ENCODE peak calls at places on chromosomes 7 and 10, in eight cellular contexts. S, K, Y, O, T, X, B and R are unnamed samples.

GRCh38 chr7:28608766-28609165 is 196.4 kb downstream of the CREB5 start:
- DNase-seq in S (no peak), K (no peak), Y (no peak), O (no peak), T (no peak), X (no peak), B (no peak), R (no peak)

GRCh38 chr10:133326745-133327650 is 9.7 kb downstream of the CALY start:
- DNase-seq in S (no peak), K (peak; percentile 42), Y (no peak), O (no peak), T (no peak), X (no peak), B (peak; percentile 52), R (no peak)

GRCh38 chr10:29389935-29390334 is 101.1 kb downstream of the LYZL1 start:
- DNase-seq in S (no peak), K (no peak), Y (no peak), O (no peak), T (no peak), X (no peak), B (no peak), R (no peak)

GRCh38 chr10:29862926-29863614 is 196.3 kb downstream of the JCAD start:
- DNase-seq in S (no peak), K (peak; percentile 98), Y (no peak), O (no peak), T (no peak), X (no peak), B (peak; percentile 98), R (peak; percentile 69)

GRCh38 chr10:53619678-53620077 is 847.1 kb upstream of the MBL2 start:
- DNase-seq in S (no peak), K (peak; percentile 10), Y (no peak), O (no peak), T (no peak), X (no peak), B (peak; percentile 19), R (no peak)

GRCh38 chr7:44638611-44639557 is 32.5 kb downstream of the OGDH start:
- DNase-seq in S (peak; percentile 80), K (peak; percentile 61), Y (peak; percentile 77), O (peak; percentile 81), T (peak; percentile 73), X (peak; percentile 68), B (peak; percentile 75), R (peak; percentile 52)

GRCh38 chr7:28509256-28510021 is 97.1 kb downstream of the CREB5 start:
- DNase-seq in S (no peak), K (peak; percentile 36), Y (no peak), O (no peak), T (no peak), X (no peak), B (peak; percentile 50), R (no peak)

GRCh38 chr10:107545717-107546116 is 381.2 kb upstream of the SORCS1 start:
- DNase-seq in S (no peak), K (no peak), Y (no peak), O (peak; percentile 68), T (no peak), X (no peak), B (no peak), R (no peak)

GRCh38 chr10:130512936-130513335 is 376.7 kb downstream of the GLRX3 start:
- DNase-seq in S (no peak), K (no peak), Y (no peak), O (no peak), T (no peak), X (no peak), B (no peak), R (no peak)

GRCh38 chr7:22140597-22140996 is 194.9 kb upstream of the CDCA7L start:
- DNase-seq in S (no peak), K (peak; percentile 73), Y (no peak), O (no peak), T (no peak), X (no peak), B (peak; percentile 79), R (no peak)

DNA sequence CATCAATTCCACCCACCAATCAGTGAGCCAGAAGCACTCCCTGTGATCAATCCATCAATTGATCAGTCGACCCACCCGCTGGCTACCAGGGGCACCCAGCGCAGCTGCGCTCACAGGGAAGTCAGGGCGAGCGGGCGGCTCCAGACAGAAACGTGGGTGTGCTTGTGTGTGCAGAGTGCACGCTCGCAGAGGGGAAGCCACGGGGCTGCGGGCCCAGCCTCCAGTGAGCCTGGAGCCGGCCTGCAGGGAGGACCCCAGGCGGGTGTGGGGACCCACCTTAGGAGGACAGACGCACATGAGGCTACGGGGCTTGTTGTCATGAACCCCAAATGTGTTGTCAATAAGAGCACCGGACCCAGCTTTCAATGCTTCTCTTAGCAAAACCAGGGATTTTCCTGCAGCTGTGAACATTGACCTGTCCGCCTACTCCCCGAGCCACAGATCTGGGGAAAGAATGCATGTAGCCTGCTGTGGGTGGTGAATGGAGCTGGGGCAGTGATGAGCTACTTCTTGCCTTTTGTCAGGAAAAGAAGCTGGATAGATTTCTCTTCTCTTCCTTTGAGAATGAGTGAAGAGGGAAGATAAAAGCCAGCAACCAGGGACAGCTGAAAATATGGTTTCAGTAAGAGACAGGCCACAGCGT is 497.8 kb downstream of the DNAJB6 start:
- DNase-seq in S (no peak), K (peak; percentile 13), Y (no peak), O (no peak), T (no peak), X (no peak), B (peak; percentile 27), R (no peak)
- H3K9me3 ChIP-seq in S (no peaks in the 10 kb centered on the region), K (peaks cover 8% of the 10 kb centered on the region), Y (no peaks in the 10 kb centered on the region), O (no peaks in the 10 kb centered on the region), T (no peaks in the 10 kb centered on the region), X (no peaks in the 10 kb centered on the region), B (peaks cover 6% of the 10 kb centered on the region), R (no peaks in the 10 kb centered on the region)

GRCh38 chr10:19922236-19922963 is 106.2 kb downstream of the PLXDC2 start:
- DNase-seq in S (no peak), K (peak; percentile 90), Y (no peak), O (no peak), T (peak; percentile 74), X (no peak), B (peak; percentile 91), R (peak; percentile 19)
- H3K9me3 ChIP-seq in S (no peaks in the 10 kb centered on the region), K (no peaks in the 10 kb centered on the region), Y (no peaks in the 10 kb centered on the region), O (no peaks in the 10 kb centered on the region), T (no peaks in the 10 kb centered on the region), X (no peaks in the 10 kb centered on the region), B (no peaks in the 10 kb centered on the region), R (no peaks in the 10 kb centered on the region)

DNA sequence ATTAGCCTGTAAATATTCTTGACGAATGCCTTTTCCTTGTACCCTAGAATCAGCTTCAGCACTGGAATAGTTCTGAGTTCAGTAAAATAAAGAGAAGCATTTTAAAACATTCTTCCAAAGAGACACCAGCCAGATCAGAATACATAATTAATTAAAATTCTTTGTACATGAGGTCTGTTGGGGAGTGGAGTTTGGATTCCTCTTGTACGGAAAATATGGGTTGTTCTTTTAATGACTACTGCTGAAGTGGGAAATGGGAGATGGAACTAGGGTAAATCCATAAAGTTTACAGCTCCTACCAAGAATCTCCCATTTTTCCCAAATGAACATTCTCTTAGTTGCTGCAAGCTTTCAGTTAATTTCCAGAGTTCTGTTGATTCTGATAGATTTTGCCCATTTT is 409.0 kb upstream of the SEMA3C start:
- DNase-seq in S (no peak), K (peak; percentile 16), Y (no peak), O (no peak), T (no peak), X (no peak), B (peak; percentile 34), R (no peak)
- H3K9me3 ChIP-seq in S (no peaks in the 10 kb centered on the region), K (no peaks in the 10 kb centered on the region), Y (no peaks in the 10 kb centered on the region), O (no peaks in the 10 kb centered on the region), T (no peaks in the 10 kb centered on the region), X (no peaks in the 10 kb centered on the region), B (no peaks in the 10 kb centered on the region), R (no peaks in the 10 kb centered on the region)

DNA sequence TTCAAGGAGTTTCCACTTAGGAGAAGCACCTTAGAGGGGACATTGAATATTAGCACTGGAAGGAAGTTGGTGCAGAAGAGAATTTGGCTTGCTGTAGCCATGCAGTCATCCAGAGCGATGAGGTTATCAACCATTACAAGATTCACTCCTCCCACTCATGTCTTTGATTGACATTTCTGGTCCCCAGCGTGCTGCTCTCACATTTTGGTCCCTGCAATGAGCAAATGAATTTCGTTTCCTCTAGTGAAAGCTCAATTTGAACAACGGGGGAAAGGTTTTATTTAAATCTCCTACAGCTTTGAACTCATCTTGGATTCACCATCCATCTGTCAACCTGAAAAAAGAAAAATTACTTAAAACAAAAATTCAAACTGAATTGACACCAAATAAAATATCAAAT is 975.2 kb downstream of the NRG3 start:
- DNase-seq in S (no peak), K (no peak), Y (no peak), O (no peak), T (no peak), X (no peak), B (no peak), R (no peak)
- H3K9me3 ChIP-seq in S (no peaks in the 10 kb centered on the region), K (no peaks in the 10 kb centered on the region), Y (no peaks in the 10 kb centered on the region), O (no peaks in the 10 kb centered on the region), T (no peaks in the 10 kb centered on the region), X (no peaks in the 10 kb centered on the region), B (no peaks in the 10 kb centered on the region), R (no peaks in the 10 kb centered on the region)

GRCh38 chr10:62081322-62081945 is 179.9 kb downstream of the ARID5B start:
- DNase-seq in S (no peak), K (no peak), Y (no peak), O (no peak), T (no peak), X (no peak), B (peak; percentile 26), R (no peak)

GRCh38 chr10:62077330-62078015 is 176.0 kb downstream of the ARID5B start:
- DNase-seq in S (no peak), K (no peak), Y (no peak), O (no peak), T (no peak), X (no peak), B (no peak), R (no peak)

GRCh38 chr10:62082270-62082669 is 180.8 kb downstream of the ARID5B start:
- DNase-seq in S (no peak), K (no peak), Y (no peak), O (no peak), T (no peak), X (no peak), B (peak; percentile 33), R (no peak)

GRCh38 chr10:62080905-62081304 is 179.4 kb downstream of the ARID5B start:
- DNase-seq in S (no peak), K (no peak), Y (no peak), O (no peak), T (no peak), X (no peak), B (no peak), R (no peak)

GRCh38 chr10:62079885-62080559 is 178.5 kb downstream of the ARID5B start:
- DNase-seq in S (no peak), K (no peak), Y (no peak), O (no peak), T (no peak), X (no peak), B (no peak), R (no peak)
- H3K9me3 ChIP-seq in S (no peaks in the 10 kb centered on the region), K (no peaks in the 10 kb centered on the region), Y (no peaks in the 10 kb centered on the region), O (no peaks in the 10 kb centered on the region), T (no peaks in the 10 kb centered on the region), X (no peaks in the 10 kb centered on the region), B (no peaks in the 10 kb centered on the region), R (no peaks in the 10 kb centered on the region)